ENCODE peak calls at places on chromosomes 16 and 17, in four cellular contexts. L is A549, M is GM12878, H is K562. J is an unnamed sample.

GRCh38 chr16:5056347-5056746 is 9.4 kb downstream of the C16orf89 start:
- DNase-seq in L (no peak), H (peak), M (no peak), J (peak)

GRCh38 chr16:11052080-11052808 is 107.9 kb downstream of the CLEC16A start:
- DNase-seq in H (peak), M (peak), L (no peak), J (no peak)

GRCh38 chr17:41131979-41132378 is 8.0 kb upstream of the KRTAP4-12 start:
- DNase-seq in M (no peak), H (no peak), L (no peak), J (peak)

GRCh38 chr17:309361-309888 is 43.2 kb downstream of the RPH3AL start:
- DNase-seq in M (no peak), L (peak), H (peak), J (peak)

GRCh38 chr17:75516619-75517276 is 420 bp downstream of the TSEN54 start:
- DNase-seq in M (no peak), H (peak), L (peak), J (no peak)

GRCh38 chr16:58885528-58886170 is 151.5 kb upstream of the GOT2 start:
- DNase-seq in L (no peak), M (no peak), H (no peak), J (no peak)

GRCh38 chr17:76845524-76845923 is 22.7 kb upstream of the MGAT5B start:
- DNase-seq in H (peak), M (no peak), L (no peak), J (no peak)

GRCh38 chr16:64180136-64180900 is 941.5 kb downstream of the CDH11 start:
- DNase-seq in H (no peak), M (no peak), L (no peak), J (no peak)

GRCh38 chr17:72173475-72174116 is 52.8 kb downstream of the SOX9 start:
- DNase-seq in L (no peak), H (no peak), M (no peak), J (peak)

GRCh38 chr16:8729779-8730334 is 55.4 kb downstream of the ABAT start:
- DNase-seq in M (no peak), H (no peak), L (no peak), J (no peak)

GRCh38 chr16:81035975-81036750 is 521 bp downstream of the ATMIN start:
- DNase-seq in L (peak), H (peak), M (no peak), J (peak)

GRCh38 chr16:4410335-4411075 is 5.9 kb downstream of the CORO7 start:
- DNase-seq in M (no peak), L (no peak), H (no peak), J (no peak)

GRCh38 chr16:65105173-65105572 is 16.7 kb downstream of the CDH11 start:
- DNase-seq in H (no peak), M (no peak), L (no peak), J (no peak)

GRCh38 chr17:60060474-60060873 is 18.2 kb downstream of the HEATR6 start:
- DNase-seq in M (no peak), H (no peak), L (no peak), J (no peak)

GRCh38 chr16:67857547-67858233 is 10.2 kb upstream of the CENPT start:
- DNase-seq in M (no peak), H (peak), L (peak), J (peak)

GRCh38 chr16:53855056-53855455 is 151.1 kb downstream of the FTO start:
- DNase-seq in M (no peak), H (no peak), L (no peak), J (no peak)

GRCh38 chr16:52498640-52499039 is 48.3 kb downstream of the TOX3 start:
- DNase-seq in M (no peak), H (no peak), L (no peak), J (no peak)

GRCh38 chr17:8004899-8005298 is 2.5 kb downstream of the GUCY2D start:
- DNase-seq in L (no peak), M (no peak), H (no peak), J (no peak)

GRCh38 chr16:27286446-27286845 is 17.9 kb upstream of the NSMCE1 start:
- DNase-seq in L (peak), H (no peak), M (no peak), J (peak)

GRCh38 chr16:51365715-51366114 is 214.6 kb upstream of the SALL1 start:
- DNase-seq in M (no peak), L (no peak), H (no peak), J (no peak)

GRCh38 chr16:29824589-29825144 is 4.4 kb downstream of the MVP start:
- DNase-seq in M (no peak), L (peak), H (no peak), J (no peak)

GRCh38 chr17:16371742-16372141 is 9.1 kb upstream of the UBB start:
- DNase-seq in H (no peak), M (no peak), L (no peak), J (no peak)

GRCh38 chr17:45274033-45274432 is 12.1 kb upstream of the SPATA32 start:
- DNase-seq in H (no peak), L (no peak), M (no peak), J (no peak)

GRCh38 chr17:64470676-64471075 is 21.8 kb downstream of the MILR1 start:
- DNase-seq in M (no peak), L (no peak), H (no peak), J (no peak)

GRCh38 chr16:57479422-57480126 is 6.7 kb downstream of the DOK4 start:
- DNase-seq in H (no peak), L (no peak), M (no peak), J (peak)

GRCh38 chr17:35568561-35568960 is 7.9 kb upstream of the SLFN14 start:
- DNase-seq in H (peak), L (peak), M (no peak), J (peak)

GRCh38 chr16:79264237-79265104 is 336.1 kb downstream of the MAF start:
- DNase-seq in L (no peak), H (no peak), M (no peak), J (no peak)

GRCh38 chr17:78120971-78121800 is 7.4 kb downstream of the TMC6 start:
- DNase-seq in L (no peak), M (no peak), H (no peak), J (no peak)

GRCh38 chr17:39970157-39970692 is 7.4 kb downstream of the GSDMA start:
- DNase-seq in M (no peak), L (no peak), H (no peak), J (no peak)

GRCh38 chr16:55572439-55572838 is 6.0 kb downstream of the CAPNS2 start:
- DNase-seq in H (no peak), M (no peak), L (no peak), J (no peak)

GRCh38 chr16:805474-805873 is 4.9 kb upstream of the GNG13 start:
- DNase-seq in H (no peak), L (no peak), M (no peak), J (no peak)

DNA sequence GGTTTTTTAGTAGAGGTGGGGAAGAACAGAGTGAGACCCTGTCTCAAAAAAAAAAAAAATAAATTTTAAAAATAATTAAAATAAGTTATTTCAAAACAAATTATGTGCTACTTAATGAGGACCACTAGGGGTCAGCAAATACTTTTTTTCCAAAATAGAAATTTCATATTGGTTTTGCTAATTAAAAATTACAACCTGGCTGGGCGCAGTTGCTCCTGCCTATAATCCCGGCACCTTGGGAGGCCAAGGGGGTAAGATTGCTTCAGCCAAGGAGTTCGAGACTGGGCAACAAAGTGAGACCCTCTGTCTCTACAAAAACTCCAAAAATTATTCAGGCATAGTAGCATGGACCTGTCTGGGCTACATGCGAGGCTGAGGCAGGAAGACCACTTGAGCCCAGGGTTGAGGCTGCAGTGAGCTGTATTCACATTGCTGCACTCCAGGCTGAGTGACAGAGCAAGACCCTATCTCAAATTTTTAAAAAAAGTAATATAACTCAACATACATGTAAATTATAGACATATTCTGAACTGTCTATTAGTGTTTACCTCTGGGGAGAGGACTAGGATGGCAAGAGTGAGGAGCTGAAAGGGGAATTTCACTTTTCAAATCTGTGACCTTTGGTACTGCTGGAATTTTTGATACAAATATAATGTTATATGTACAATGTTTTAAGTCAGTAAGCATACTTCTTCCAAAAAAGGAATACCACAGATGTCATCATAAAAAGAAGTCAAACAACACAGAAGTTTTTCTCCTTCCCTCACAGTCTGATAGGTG is 8.1 kb downstream of the MEIOB start:
- DNase-seq in H (no peak), L (no peak), M (no peak), J (no peak)
- TF ChIP-seq POLR2AphosphoS2 in H (no peak), L (no peak), M (no peak), J (no peak)

DNA sequence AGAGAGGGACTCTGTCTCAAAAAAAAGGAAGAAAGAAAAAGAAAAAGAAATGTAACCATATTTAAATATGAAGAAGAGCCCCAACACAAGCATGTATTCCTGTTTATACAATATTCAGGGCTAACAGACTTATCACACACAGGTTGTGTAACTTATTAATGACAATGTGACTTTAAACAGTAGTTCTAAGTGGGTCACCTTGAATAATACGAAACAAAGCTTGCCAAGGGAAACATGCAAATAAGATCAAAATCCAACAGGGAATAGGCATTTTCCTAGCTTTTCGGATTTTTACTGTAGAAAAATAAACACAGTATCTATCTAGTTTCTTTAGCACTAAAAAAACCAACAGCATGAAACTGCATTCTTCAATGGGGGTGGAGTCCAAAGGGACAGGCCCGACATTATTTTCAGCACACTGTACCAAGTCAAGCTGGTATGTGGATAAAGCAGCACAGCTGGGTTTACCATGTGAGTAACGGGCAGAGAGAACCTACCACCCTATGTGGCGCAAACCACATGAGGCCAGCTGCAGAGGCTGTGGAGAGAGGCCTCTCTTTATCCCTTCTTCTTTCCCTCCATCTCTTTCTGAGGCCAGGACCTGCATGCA is 45.3 kb downstream of the TOM1L2 start:
- DNase-seq in L (no peak), M (no peak), H (no peak), J (peak)
- TF ChIP-seq POLR2AphosphoS2 in L (no peak), M (no peak), H (no peak), J (no peak)

GRCh38 chr16:89322381-89323119 is 105.0 kb downstream of the ZNF778 start:
- DNase-seq in H (peak), L (peak), M (no peak), J (peak)
- TF ChIP-seq POLR2AphosphoS2 in H (no peak), L (no peak), M (no peak), J (no peak)

DNA sequence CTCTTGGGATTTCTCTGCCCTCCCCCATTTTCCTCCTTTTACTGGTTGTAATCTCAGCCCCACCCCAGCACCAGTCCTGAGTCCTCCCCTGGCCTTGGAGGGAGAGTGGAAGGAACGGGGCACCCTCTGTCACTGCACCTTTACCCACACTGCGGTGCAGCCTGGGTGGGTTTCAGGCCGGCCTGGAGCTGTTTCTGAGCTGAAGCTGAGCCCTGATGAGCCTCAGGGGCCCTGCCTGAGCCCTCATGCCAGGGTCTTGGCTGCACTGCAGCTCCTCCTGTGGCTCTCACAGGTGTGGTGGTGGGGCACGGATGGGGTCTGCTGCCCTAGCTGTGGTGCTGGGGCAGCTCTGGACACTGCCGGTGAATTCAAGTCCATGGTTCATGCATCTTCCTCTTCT is 34.5 kb downstream of the RNF213 start:
- DNase-seq in H (no peak), L (no peak), M (no peak), J (no peak)
- TF ChIP-seq POLR2AphosphoS2 in H (no peak), L (no peak), M (no peak), J (no peak)

J was measured in HepG2.